ENCODE peak calls at places on chromosome 22, in eight cellular contexts. One of them, this sample, is unnamed. For H3K4me1, the result is how much of the 10 kb centered on the place peaks cover.

GRCh38 chr22:47484960-47485571 is 722.6 kb downstream of the TBC1D22A start:
- DNase-seq in prostate gland: no peak
- DNase-seq in upper lobe of right lung: no peak
- DNase-seq in DND-41: no peak
- DNase-seq in esophagus squamous epithelium: no peak
- DNase-seq in breast epithelium: no peak
- DNase-seq in heart right ventricle: no peak
- DNase-seq in lung: no peak
- DNase-seq in this sample: no peak

GRCh38 chr22:19793656-19794310 is 33.2 kb downstream of the TBX1 start:
- DNase-seq in breast epithelium: no peak
- DNase-seq in lung: no peak
- DNase-seq in upper lobe of right lung: no peak
- DNase-seq in heart right ventricle: no peak
- DNase-seq in esophagus squamous epithelium: no peak
- DNase-seq in DND-41: no peak
- DNase-seq in prostate gland: no peak
- DNase-seq in this sample: no peak

GRCh38 chr22:44526431-44527115 is 28.5 kb upstream of the RTL6 start:
- DNase-seq in lung: no peak
- DNase-seq in breast epithelium: no peak
- DNase-seq in upper lobe of right lung: peak
- DNase-seq in prostate gland: no peak
- DNase-seq in esophagus squamous epithelium: no peak
- DNase-seq in DND-41: no peak
- DNase-seq in heart right ventricle: no peak
- DNase-seq in this sample: peak

GRCh38 chr22:32622004-32622761 is 147.6 kb downstream of the FBXO7 start:
- DNase-seq in heart right ventricle: peak
- DNase-seq in prostate gland: no peak
- DNase-seq in esophagus squamous epithelium: no peak
- DNase-seq in DND-41: no peak
- DNase-seq in lung: peak
- DNase-seq in breast epithelium: peak
- DNase-seq in upper lobe of right lung: no peak
- DNase-seq in this sample: peak

GRCh38 chr22:25027959-25028840 is 75.7 kb downstream of the KIAA1671 start:
- DNase-seq in esophagus squamous epithelium: no peak
- DNase-seq in heart right ventricle: peak
- DNase-seq in breast epithelium: no peak
- DNase-seq in lung: no peak
- DNase-seq in prostate gland: no peak
- DNase-seq in upper lobe of right lung: peak
- DNase-seq in DND-41: no peak
- DNase-seq in this sample: no peak

GRCh38 chr22:19287076-19287724 is 4.3 kb downstream of the CLTCL1 start:
- DNase-seq in heart right ventricle: no peak
- DNase-seq in upper lobe of right lung: no peak
- DNase-seq in lung: no peak
- DNase-seq in DND-41: no peak
- DNase-seq in prostate gland: peak
- DNase-seq in breast epithelium: no peak
- DNase-seq in esophagus squamous epithelium: no peak
- DNase-seq in this sample: no peak

GRCh38 chr22:29838599-29838956 is 504 bp upstream of the ASCC2 start:
- DNase-seq in breast epithelium: no peak
- DNase-seq in upper lobe of right lung: no peak
- DNase-seq in DND-41: no peak
- DNase-seq in heart right ventricle: no peak
- DNase-seq in lung: no peak
- DNase-seq in esophagus squamous epithelium: no peak
- DNase-seq in prostate gland: no peak
- DNase-seq in this sample: no peak

GRCh38 chr22:42902875-42903510 is 45.9 kb upstream of the ARFGAP3 start:
- DNase-seq in breast epithelium: no peak
- DNase-seq in lung: no peak
- DNase-seq in esophagus squamous epithelium: no peak
- DNase-seq in upper lobe of right lung: no peak
- DNase-seq in DND-41: no peak
- DNase-seq in heart right ventricle: no peak
- DNase-seq in prostate gland: no peak
- DNase-seq in this sample: no peak

GRCh38 chr22:37925767-37926166 is 19.7 kb downstream of the MICALL1 start:
- DNase-seq in esophagus squamous epithelium: no peak
- DNase-seq in heart right ventricle: no peak
- DNase-seq in breast epithelium: no peak
- DNase-seq in upper lobe of right lung: no peak
- DNase-seq in DND-41: no peak
- DNase-seq in prostate gland: no peak
- DNase-seq in lung: no peak
- DNase-seq in this sample: no peak
- H3K4me1 ChIP-seq in esophagus squamous epithelium: under half
- H3K4me1 ChIP-seq in heart right ventricle: under half
- H3K4me1 ChIP-seq in breast epithelium: under half
- H3K4me1 ChIP-seq in upper lobe of right lung: under half
- H3K4me1 ChIP-seq in DND-41: under half
- H3K4me1 ChIP-seq in prostate gland: under half
- H3K4me1 ChIP-seq in lung: under half
- H3K4me1 ChIP-seq in this sample: under half

GRCh38 chr22:41256254-41256897 is 15.6 kb upstream of the CHADL start:
- DNase-seq in lung: no peak
- DNase-seq in heart right ventricle: no peak
- DNase-seq in breast epithelium: peak
- DNase-seq in DND-41: no peak
- DNase-seq in prostate gland: no peak
- DNase-seq in upper lobe of right lung: no peak
- DNase-seq in esophagus squamous epithelium: no peak
- DNase-seq in this sample: no peak
- TF ChIP-seq CTCF in lung: no peak
- TF ChIP-seq CTCF in heart right ventricle: no peak
- TF ChIP-seq CTCF in breast epithelium: no peak
- TF ChIP-seq CTCF in DND-41: no peak
- TF ChIP-seq CTCF in prostate gland: no peak
- TF ChIP-seq CTCF in upper lobe of right lung: no peak
- TF ChIP-seq CTCF in esophagus squamous epithelium: no peak
- TF ChIP-seq CTCF in this sample: no peak

DNA sequence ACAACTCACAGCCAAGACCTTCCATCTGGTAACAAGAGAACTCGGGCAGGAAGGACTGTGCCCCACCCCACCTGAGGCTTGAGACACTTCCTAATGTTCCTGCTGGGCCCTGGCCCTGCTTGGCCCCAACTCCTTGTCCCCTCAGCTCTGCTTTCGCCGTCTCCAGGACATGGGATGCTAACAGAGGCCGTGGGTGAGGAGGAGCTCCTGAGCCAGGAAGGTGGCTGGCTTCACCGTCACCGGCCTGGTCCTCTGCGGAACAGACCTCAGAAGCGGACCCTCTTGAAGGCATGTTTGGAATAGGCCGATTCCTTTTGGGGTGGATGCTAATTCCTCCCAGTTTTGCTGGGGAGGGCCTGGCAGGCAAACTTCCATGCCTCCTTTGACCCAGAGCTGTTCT is 154.3 kb downstream of the CACNA1I start:
- DNase-seq in esophagus squamous epithelium: no peak
- DNase-seq in breast epithelium: no peak
- DNase-seq in lung: no peak
- DNase-seq in upper lobe of right lung: peak
- DNase-seq in prostate gland: no peak
- DNase-seq in DND-41: no peak
- DNase-seq in heart right ventricle: no peak
- DNase-seq in this sample: no peak
- H3K27ac ChIP-seq in esophagus squamous epithelium: peak
- H3K27ac ChIP-seq in breast epithelium: no peak
- H3K27ac ChIP-seq in lung: no peak
- H3K27ac ChIP-seq in upper lobe of right lung: no peak
- H3K27ac ChIP-seq in prostate gland: no peak
- H3K27ac ChIP-seq in DND-41: no peak
- H3K27ac ChIP-seq in heart right ventricle: no peak
- H3K27ac ChIP-seq in this sample: no peak

DNA sequence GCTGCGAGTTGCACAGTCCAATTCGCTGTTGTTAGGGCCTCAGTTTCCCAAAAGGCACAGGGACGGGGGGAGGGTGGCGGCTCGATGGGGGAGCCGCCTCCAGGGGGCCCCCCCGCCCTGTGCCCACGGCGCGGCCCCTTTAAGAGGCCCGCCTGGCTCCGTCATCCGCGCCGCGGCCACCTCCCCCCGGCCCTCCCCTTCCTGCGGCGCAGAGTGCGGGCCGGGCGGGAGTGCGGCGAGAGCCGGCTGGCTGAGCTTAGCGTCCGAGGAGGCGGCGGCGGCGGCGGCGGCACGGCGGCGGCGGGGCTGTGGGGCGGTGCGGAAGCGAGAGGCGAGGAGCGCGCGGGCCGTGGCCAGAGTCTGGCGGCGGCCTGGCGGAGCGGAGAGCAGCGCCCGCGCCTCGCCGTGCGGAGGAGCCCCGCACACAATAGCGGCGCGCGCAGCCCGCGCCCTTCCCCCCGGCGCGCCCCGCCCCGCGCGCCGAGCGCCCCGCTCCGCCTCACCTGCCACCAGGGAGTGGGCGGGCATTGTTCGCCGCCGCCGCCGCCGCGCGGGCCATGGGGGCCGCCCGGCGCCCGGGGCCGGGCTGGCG is at the start of gene BCR:
- DNase-seq in prostate gland: peak
- DNase-seq in upper lobe of right lung: peak
- DNase-seq in lung: peak
- DNase-seq in heart right ventricle: peak
- DNase-seq in breast epithelium: no peak
- DNase-seq in esophagus squamous epithelium: no peak
- DNase-seq in DND-41: peak
- DNase-seq in this sample: peak
- H3K4me1 ChIP-seq in prostate gland: under half
- H3K4me1 ChIP-seq in upper lobe of right lung: under half
- H3K4me1 ChIP-seq in lung: under half
- H3K4me1 ChIP-seq in heart right ventricle: half or more
- H3K4me1 ChIP-seq in breast epithelium: under half
- H3K4me1 ChIP-seq in esophagus squamous epithelium: half or more
- H3K4me1 ChIP-seq in DND-41: half or more
- H3K4me1 ChIP-seq in this sample: under half

GRCh38 chr22:17434856-17435255 is 65.6 kb downstream of the CECR2 start:
- DNase-seq in lung: no peak
- DNase-seq in esophagus squamous epithelium: no peak
- DNase-seq in breast epithelium: no peak
- DNase-seq in DND-41: no peak
- DNase-seq in heart right ventricle: no peak
- DNase-seq in upper lobe of right lung: no peak
- DNase-seq in prostate gland: no peak
- DNase-seq in this sample: no peak
- TF ChIP-seq CTCF in lung: no peak
- TF ChIP-seq CTCF in esophagus squamous epithelium: no peak
- TF ChIP-seq CTCF in breast epithelium: no peak
- TF ChIP-seq CTCF in DND-41: no peak
- TF ChIP-seq CTCF in heart right ventricle: no peak
- TF ChIP-seq CTCF in upper lobe of right lung: no peak
- TF ChIP-seq CTCF in prostate gland: no peak
- TF ChIP-seq CTCF in this sample: no peak

This sample was measured in right atrium auricular region.